ENCODE peak calls at places on chromosome 4, in four cellular contexts. J is NCI-H1092, F is NCI-H187 treated with DMSO at 0.1 percent for 48 hours, O is ACHN. H is an unnamed sample.

GRCh38 chr4:18025263-18025662 is 3.7 kb upstream of the LCORL start:
- DNase-seq in O (no peak), F (no peak), J (no peak), H (no peak)

GRCh38 chr4:25903905-25904747 is 9.9 kb upstream of the SMIM20 start:
- DNase-seq in O (no peak), F (no peak), J (no peak), H (no peak)

GRCh38 chr4:67236793-67237192 is 308.5 kb downstream of the CENPC start:
- DNase-seq in O (no peak), J (no peak), F (no peak), H (no peak)

GRCh38 chr4:76977731-76978350 is 28.3 kb downstream of the SEPTIN11 start:
- DNase-seq in F (no peak), O (peak; percentile 56), J (no peak), H (no peak)

GRCh38 chr4:42281324-42282020 is 115.8 kb upstream of the SHISA3 start:
- DNase-seq in O (no peak), F (no peak), J (no peak), H (no peak)

GRCh38 chr4:176902710-176903323 is 110.1 kb upstream of the VEGFC start:
- DNase-seq in O (peak; percentile 43), F (no peak), J (no peak), H (no peak)

GRCh38 chr4:118400362-118400761 is 47.6 kb upstream of the PRSS12 start:
- DNase-seq in O (no peak), F (no peak), J (no peak), H (no peak)

GRCh38 chr4:181819951-181820350 is 423.3 kb upstream of the TENM3 start:
- DNase-seq in O (no peak), J (peak; percentile 75), F (no peak), H (no peak)

GRCh38 chr4:69849297-69849696 is 10.6 kb downstream of the SULT1E1 start:
- DNase-seq in J (no peak), O (no peak), F (no peak), H (no peak)

GRCh38 chr4:79178770-79179169 is 147.1 kb downstream of the NAA11 start:
- DNase-seq in O (no peak), J (no peak), F (no peak), H (no peak)

GRCh38 chr4:139266583-139267257 is 13.3 kb downstream of the MGARP start:
- DNase-seq in O (peak; percentile 72), J (no peak), F (no peak), H (peak; percentile 32)

GRCh38 chr4:162659716-162660115 is 495.9 kb upstream of the FSTL5 start:
- DNase-seq in J (no peak), F (no peak), O (no peak), H (no peak)

GRCh38 chr4:22502895-22503814 is 12.7 kb downstream of the ADGRA3 start:
- DNase-seq in J (no peak), F (no peak), O (no peak), H (no peak)

GRCh38 chr4:114040319-114041116 is 61.1 kb upstream of the ARSJ start:
- DNase-seq in F (no peak), O (no peak), J (no peak), H (no peak)

GRCh38 chr4:94626942-94627341 is 130.8 kb upstream of the BMPR1B start:
- DNase-seq in F (no peak), J (no peak), O (no peak), H (no peak)

GRCh38 chr4:136713140-136713539 is 819.2 kb downstream of the PCDH18 start:
- DNase-seq in F (no peak), O (peak; percentile 58), J (no peak), H (no peak)

GRCh38 chr4:174658246-174658645 is 136.0 kb upstream of the HPGD start:
- DNase-seq in O (no peak), F (no peak), J (no peak), H (no peak)

GRCh38 chr4:76579596-76580375 is 144.8 kb downstream of the SHROOM3 start:
- DNase-seq in J (no peak), O (no peak), F (peak; percentile 24), H (no peak)

GRCh38 chr4:53816561-53816960 is 225.3 kb upstream of the LNX1 start:
- DNase-seq in F (no peak), O (no peak), J (no peak), H (no peak)

GRCh38 chr4:142567199-142567598 is 278.9 kb downstream of the INPP4B start:
- DNase-seq in O (no peak), F (no peak), J (no peak), H (no peak)

GRCh38 chr4:80112236-80112635 is 39.2 kb upstream of the ANTXR2 start:
- DNase-seq in F (no peak), O (no peak), J (no peak), H (no peak)

GRCh38 chr4:139525414-139525813 is 30.6 kb downstream of the SETD7 start:
- DNase-seq in O (no peak), F (no peak), J (no peak), H (no peak)

GRCh38 chr4:150001815-150002214 is 76.4 kb upstream of the DCLK2 start:
- DNase-seq in F (no peak), O (peak; percentile 11), J (no peak), H (no peak)

GRCh38 chr4:48481581-48481980 is 1.6 kb upstream of the SLC10A4 start:
- DNase-seq in J (no peak), O (no peak), F (no peak), H (no peak)

GRCh38 chr4:100722133-100722532 is 204.3 kb upstream of the EMCN start:
- DNase-seq in F (no peak), J (no peak), O (no peak), H (no peak)

GRCh38 chr4:19278665-19279064 is 973.0 kb upstream of the SLIT2 start:
- DNase-seq in O (no peak), F (no peak), J (no peak), H (no peak)

GRCh38 chr4:99885063-99885664 is 9.1 kb downstream of the LAMTOR3 start:
- DNase-seq in J (no peak), O (peak; percentile 53), F (no peak), H (no peak)

GRCh38 chr4:105277702-105278101 is 131.0 kb downstream of the TET2 start:
- DNase-seq in O (no peak), J (peak; percentile 74), F (peak; percentile 29), H (no peak)

GRCh38 chr4:128290526-128290925 is 2.9 kb upstream of the PGRMC2 start:
- DNase-seq in F (no peak), O (no peak), J (no peak), H (no peak)

GRCh38 chr4:98781641-98782348 is 123.4 kb upstream of the TSPAN5 start:
- DNase-seq in F (no peak), J (no peak), O (no peak), H (no peak)

GRCh38 chr4:2417765-2418651 is at the start of gene ZFYVE28:
- DNase-seq in F (no peak), J (no peak), O (peak; percentile 16), H (peak; percentile 34)

GRCh38 chr4:2941138-2942036 is 21.8 kb downstream of the NOP14 start:
- DNase-seq in J (no peak), O (no peak), F (no peak), H (no peak)

GRCh38 chr4:99679204-99679603 is 21.6 kb upstream of the C4orf54 start:
- DNase-seq in J (no peak), O (no peak), F (no peak), H (no peak)

GRCh38 chr4:17173300-17173699 is 274.9 kb upstream of the LDB2 start:
- DNase-seq in J (no peak), F (no peak), O (no peak), H (no peak)

GRCh38 chr4:74934016-74934821 is 1.3 kb downstream of the PARM1 start:
- DNase-seq in F (no peak), O (peak; percentile 14), J (no peak), H (peak; percentile 19)

GRCh38 chr4:128355301-128355700 is 67.7 kb upstream of the PGRMC2 start:
- DNase-seq in O (peak; percentile 89), F (no peak), J (no peak), H (no peak)

GRCh38 chr4:88010921-88011320 is 3.5 kb downstream of the PKD2 start:
- DNase-seq in J (no peak), O (no peak), F (no peak), H (no peak)

H was measured in memory B cell.